ENCODE peak calls at places on chromosome 3, in five cellular contexts. J is iPS DF 6.9, M is DND-41, T is K562, A is colonic mucosa. S is an unnamed sample. For H3K9me3, the result is how much of the 10 kb centered on the place peaks cover.

GRCh38 chr3:197212290-197212689 is 86.1 kb downstream of the DLG1 start:
- DNase-seq in J (no peak), M (no peak), T (no peak), A (no peak), S (no peak)

GRCh38 chr3:126923423-126923822 is 59.5 kb upstream of the PLXNA1 start:
- DNase-seq in J (no peak), M (no peak), T (no peak), A (no peak), S (no peak)

GRCh38 chr3:111851511-111851954 is 7.5 kb upstream of the PHLDB2 start:
- DNase-seq in J (no peak), M (no peak), T (no peak), A (no peak), S (no peak)

GRCh38 chr3:46864051-46864881 is 1.0 kb upstream of the MYL3 start:
- DNase-seq in J (no peak), M (no peak), T (no peak), A (no peak), S (no peak)

GRCh38 chr3:125043599-125044151 is 12.1 kb downstream of the HEG1 start:
- DNase-seq in J (no peak), M (no peak), T (no peak), A (peak), S (no peak)

GRCh38 chr3:44893097-44893496 is 18.7 kb downstream of the TGM4 start:
- DNase-seq in J (no peak), M (no peak), T (no peak), A (no peak), S (no peak)

GRCh38 chr3:42077785-42078184 is 13.4 kb upstream of the TRAK1 start:
- DNase-seq in J (no peak), M (no peak), T (no peak), A (no peak), S (no peak)

GRCh38 chr3:177946965-177947364 is 589.3 kb upstream of the KCNMB2 start:
- DNase-seq in J (no peak), M (no peak), T (no peak), A (no peak), S (no peak)

GRCh38 chr3:14152233-14152962 is 26.0 kb downstream of the XPC start:
- DNase-seq in J (no peak), M (peak), T (peak), A (no peak), S (no peak)

GRCh38 chr3:126345231-126345630 is 12.0 kb downstream of the KLF15 start:
- DNase-seq in J (no peak), M (no peak), T (no peak), A (no peak), S (no peak)

GRCh38 chr3:15858547-15859506 is 61.0 kb upstream of the ANKRD28 start:
- DNase-seq in J (no peak), M (peak), T (peak), A (peak), S (peak)

GRCh38 chr3:66693461-66693912 is 192.7 kb upstream of the LRIG1 start:
- DNase-seq in J (no peak), M (no peak), T (no peak), A (peak), S (no peak)

GRCh38 chr3:143443851-143444331 is 324.3 kb downstream of the CHST2 start:
- DNase-seq in J (no peak), M (peak), T (peak), A (peak), S (no peak)

GRCh38 chr3:159674583-159674982 is 314.1 kb upstream of the IL12A start:
- DNase-seq in J (no peak), M (no peak), T (no peak), A (no peak), S (no peak)

GRCh38 chr3:197475514-197475913 is 80.3 kb downstream of the BDH1 start:
- DNase-seq in J (no peak), M (no peak), T (no peak), A (no peak), S (no peak)

GRCh38 chr3:60403866-60404265 is 847.4 kb downstream of the FHIT start:
- DNase-seq in J (no peak), M (no peak), T (no peak), A (no peak), S (no peak)

GRCh38 chr3:21216598-21216997 is 534.4 kb downstream of the ZNF385D start:
- DNase-seq in J (peak), M (no peak), T (peak), A (no peak), S (no peak)
- H3K9me3 ChIP-seq in J (under half), M (under half), T (under half), A (under half), S (under half)

DNA sequence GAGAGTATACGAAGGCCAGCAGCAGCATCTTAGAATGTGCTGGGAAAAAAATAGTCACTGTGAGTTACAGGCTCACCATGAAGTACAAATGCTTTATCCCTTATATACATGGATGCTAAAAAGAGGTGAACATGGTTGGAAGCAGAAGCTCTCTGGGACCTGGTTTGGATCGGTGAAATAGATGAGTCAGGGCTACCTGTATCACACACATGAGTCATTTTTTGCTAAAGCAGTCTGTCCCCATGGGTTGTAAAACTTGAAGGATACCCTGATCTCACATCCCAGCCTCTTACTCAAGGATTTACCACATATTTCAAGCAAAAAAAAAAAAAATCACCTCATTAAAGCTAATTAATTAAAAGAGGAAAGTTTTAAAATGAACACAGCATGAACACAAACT is 6.9 kb upstream of the SERPINI2 start:
- DNase-seq in J (no peak), M (no peak), T (no peak), A (no peak), S (no peak)
- H3K9me3 ChIP-seq in J (under half), M (under half), T (under half), A (under half), S (under half)

GRCh38 chr3:129919357-129919756 is 25.8 kb upstream of the TMCC1 start:
- DNase-seq in J (no peak), M (no peak), T (no peak), A (no peak), S (no peak)
- H3K9me3 ChIP-seq in J (under half), M (under half), T (under half), A (under half), S (under half)

GRCh38 chr3:163132111-163132510 is 1635.5 kb downstream of the OTOL1 start:
- DNase-seq in J (no peak), M (no peak), T (no peak), A (no peak), S (no peak)

GRCh38 chr3:163129287-163129686 is 1632.7 kb downstream of the OTOL1 start:
- DNase-seq in J (no peak), M (peak), T (no peak), A (no peak), S (no peak)

GRCh38 chr3:163126115-163126514 is 1629.5 kb downstream of the OTOL1 start:
- DNase-seq in J (no peak), M (no peak), T (no peak), A (no peak), S (no peak)
- H3K9me3 ChIP-seq in J (under half), M (half or more), T (under half), A (under half), S (under half)

DNA sequence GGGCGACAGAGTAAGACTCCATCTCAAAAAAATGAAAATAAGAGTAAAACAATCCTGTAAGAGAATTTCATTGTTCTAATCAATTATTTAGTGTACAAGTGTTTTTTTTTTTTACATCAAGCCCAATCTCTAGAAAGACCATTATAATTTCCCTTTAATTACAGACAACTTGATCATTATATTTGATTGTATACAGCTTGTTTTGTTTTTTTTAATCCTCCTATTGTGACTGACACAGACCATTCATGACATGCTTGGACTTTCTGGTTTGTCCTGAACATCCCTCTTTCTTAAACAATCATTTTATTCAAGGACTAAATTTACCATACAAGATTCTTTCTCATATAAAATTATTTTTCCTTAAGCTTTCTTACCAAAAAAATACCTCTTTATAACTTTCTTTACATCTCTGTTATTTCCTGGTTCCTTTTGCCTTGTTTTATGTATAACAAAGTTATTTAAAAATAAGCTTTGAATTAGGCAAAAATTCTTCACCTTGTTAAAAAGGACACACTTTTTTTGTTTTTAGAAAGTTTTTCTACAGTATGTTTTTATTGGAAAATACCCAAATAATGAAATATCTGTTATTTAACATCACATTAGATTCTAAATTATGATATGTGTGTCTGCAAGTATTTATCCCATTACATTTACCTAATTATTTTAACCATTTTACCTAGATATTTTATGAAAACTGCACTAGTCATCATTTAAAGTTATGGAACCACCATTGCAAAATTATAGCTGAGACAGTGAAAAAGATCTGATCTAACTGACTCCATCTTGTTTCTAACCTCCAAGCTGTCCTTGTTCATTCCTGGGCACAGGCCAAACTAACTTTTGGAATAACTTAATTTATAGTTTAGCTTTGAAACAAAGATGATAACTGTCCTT is 26.1 kb upstream of the GFM1 start:
- DNase-seq in J (no peak), M (no peak), T (no peak), A (no peak), S (no peak)
- H3K9me3 ChIP-seq in J (under half), M (under half), T (under half), A (under half), S (under half)

DNA sequence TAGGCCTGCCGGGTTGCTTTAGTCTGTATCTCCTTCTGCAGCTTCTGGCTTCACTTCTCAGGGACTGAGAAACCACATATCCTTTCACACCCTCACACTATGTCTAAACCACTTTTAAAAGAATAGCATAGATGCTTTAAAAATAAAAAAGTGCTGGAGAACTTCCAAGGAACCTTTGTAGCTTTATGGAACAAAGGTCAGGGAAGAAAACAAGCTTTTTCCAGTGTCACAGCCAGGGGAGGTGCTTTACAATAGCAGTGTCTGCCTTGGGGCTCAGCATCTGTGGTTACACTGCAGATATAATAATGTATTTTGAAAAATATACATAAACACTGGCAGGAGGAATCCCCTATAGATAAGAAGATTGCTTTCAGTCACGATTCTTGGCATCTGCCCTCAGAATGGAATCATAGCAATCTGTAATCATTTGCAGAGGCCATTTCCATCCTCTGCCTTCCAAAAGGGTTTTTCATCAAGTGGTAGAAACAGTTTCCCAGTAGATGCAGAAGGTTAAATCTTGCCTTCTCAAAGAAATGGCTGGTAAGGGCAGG is 362.4 kb upstream of the LRRC3B start:
- DNase-seq in J (no peak), M (no peak), T (no peak), A (no peak), S (no peak)
- H3K9me3 ChIP-seq in J (under half), M (under half), T (under half), A (under half), S (under half)

GRCh38 chr3:106628407-106628806 is 748.8 kb upstream of the CCDC54 start:
- DNase-seq in J (no peak), M (peak), T (no peak), A (no peak), S (no peak)
- H3K9me3 ChIP-seq in J (under half), M (under half), T (under half), A (under half), S (under half)

GRCh38 chr3:1139071-1139470 is 46.2 kb downstream of the CNTN6 start:
- DNase-seq in J (no peak), M (no peak), T (no peak), A (no peak), S (no peak)
- H3K9me3 ChIP-seq in J (under half), M (under half), T (under half), A (under half), S (under half)

DNA sequence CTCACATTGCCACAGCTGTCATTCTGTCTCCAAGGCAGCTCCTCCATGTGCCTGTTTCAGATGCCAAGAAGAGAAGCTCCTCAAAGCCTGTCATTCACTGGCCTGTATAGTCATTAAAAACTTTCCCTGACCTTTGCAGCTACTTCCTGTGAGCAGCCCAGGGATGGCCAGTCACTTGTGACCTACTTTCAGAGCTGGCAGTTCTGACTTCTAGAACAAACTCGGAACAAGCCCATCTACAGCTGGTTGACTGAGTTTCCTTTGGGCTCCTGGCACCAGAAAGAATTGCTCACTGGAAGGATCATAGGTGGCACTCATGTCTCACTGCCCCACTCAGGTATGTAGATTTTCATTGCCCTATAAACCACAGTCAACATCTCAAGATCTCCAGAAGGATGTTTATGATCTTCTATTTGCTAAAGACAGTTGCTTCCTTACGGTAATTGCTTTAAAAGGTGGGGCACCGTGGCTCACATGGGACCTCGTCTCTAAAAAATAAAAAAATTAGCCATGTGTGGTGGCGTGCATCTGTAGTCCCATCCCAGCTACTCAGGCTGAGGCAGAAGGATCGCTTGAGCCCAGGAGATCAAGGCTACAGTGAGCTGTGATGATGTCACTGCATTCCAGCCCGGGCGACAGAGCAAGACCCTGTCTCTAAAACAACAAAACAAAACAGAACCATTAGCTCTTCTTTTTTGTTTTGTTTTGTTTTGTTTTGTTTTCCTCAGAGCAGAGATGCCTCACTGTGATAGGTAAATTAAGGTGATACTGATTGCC is 11.2 kb upstream of the ATP13A3 start:
- DNase-seq in J (no peak), M (no peak), T (no peak), A (peak), S (no peak)
- H3K9me3 ChIP-seq in J (under half), M (under half), T (under half), A (under half), S (under half)

GRCh38 chr3:63141-63845 is 133.3 kb upstream of the CHL1 start:
- DNase-seq in J (no peak), M (no peak), T (no peak), A (no peak), S (no peak)
- H3K9me3 ChIP-seq in J (under half), M (under half), T (under half), A (under half), S (under half)

S was measured in T-helper 17 cell.